ENCODE peak calls at places on chromosome 4, in four cellular contexts. V is GM12878, R is K562, S is HepG2. F is an unnamed sample.

GRCh38 chr4:40327340-40327739 is 7.8 kb upstream of the CHRNA9 start:
- DNase-seq in V (no peak), R (no peak), S (no peak), F (no peak)

GRCh38 chr4:73446336-73446938 is 10.4 kb downstream of the AFP start:
- DNase-seq in V (no peak), R (peak; percentile 48), S (peak; percentile 78), F (peak; percentile 10)

GRCh38 chr4:150126201-150126879 is 48.1 kb downstream of the DCLK2 start:
- DNase-seq in V (no peak), R (no peak), S (no peak), F (no peak)

GRCh38 chr4:6217716-6218381 is 17.5 kb upstream of the JAKMIP1 start:
- DNase-seq in V (peak; percentile 45), R (no peak), S (no peak), F (no peak)

GRCh38 chr4:145907363-145907762 is 31.3 kb downstream of the ZNF827 start:
- DNase-seq in V (no peak), R (no peak), S (no peak), F (no peak)

GRCh38 chr4:56764775-56765174 is 56.7 kb downstream of the SPINK2 start:
- DNase-seq in V (no peak), R (no peak), S (no peak), F (no peak)

GRCh38 chr4:27397886-27398285 is 537.2 kb downstream of the STIM2 start:
- DNase-seq in V (no peak), R (no peak), S (no peak), F (no peak)

GRCh38 chr4:119103263-119103662 is 32.4 kb upstream of the MYOZ2 start:
- DNase-seq in V (no peak), R (no peak), S (peak; percentile 31), F (peak; percentile 96)

GRCh38 chr4:4625488-4625887 is 83.6 kb upstream of the STX18 start:
- DNase-seq in V (no peak), R (no peak), S (no peak), F (no peak)

GRCh38 chr4:81757706-81758105 is 286.0 kb upstream of the RASGEF1B start:
- DNase-seq in V (no peak), R (no peak), S (no peak), F (no peak)

GRCh38 chr4:139555705-139556070 is 331 bp downstream of the SETD7 start:
- DNase-seq in V (no peak), R (no peak), S (no peak), F (no peak)

GRCh38 chr4:22574880-22575279 is 59.0 kb upstream of the ADGRA3 start:
- DNase-seq in V (no peak), R (no peak), S (no peak), F (no peak)

GRCh38 chr4:186104895-186105720 is 604 bp downstream of the FAM149A start:
- DNase-seq in V (no peak), R (no peak), S (no peak), F (no peak)

GRCh38 chr4:24488399-24489164 is 95.8 kb downstream of the DHX15 start:
- DNase-seq in V (peak; percentile 5), R (peak; percentile 86), S (peak; percentile 44), F (peak; percentile 67)

GRCh38 chr4:1283711-1284110 is 6.0 kb upstream of the MAEA start:
- DNase-seq in V (no peak), R (no peak), S (no peak), F (no peak)

GRCh38 chr4:125836597-125837195 is 521.9 kb downstream of the FAT4 start:
- DNase-seq in V (no peak), R (no peak), S (no peak), F (no peak)

DNA sequence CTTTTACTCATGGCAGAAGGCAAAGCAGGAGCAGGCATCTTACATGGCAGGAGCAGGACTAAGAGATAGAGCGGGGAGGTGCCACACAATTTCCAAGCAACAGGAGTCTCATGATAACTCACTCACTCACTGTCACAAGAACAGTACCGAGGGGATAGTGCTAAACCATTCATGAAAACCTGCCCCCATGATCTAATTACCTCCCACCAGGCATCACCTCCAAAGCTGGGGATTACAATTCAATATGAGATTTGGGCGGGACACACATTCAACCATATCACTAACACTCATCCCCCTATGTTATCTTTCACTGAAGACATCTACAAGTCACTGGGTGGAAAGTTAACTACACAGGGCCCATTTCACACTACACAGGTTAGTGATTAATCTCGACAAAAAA is 25.4 kb upstream of the GLRB start:
- DNase-seq in V (no peak), R (no peak), S (no peak), F (no peak)
- TF ChIP-seq KDM1A in V (no peak), R (no peak), S (no peak), F (no peak)

GRCh38 chr4:153112071-153112460 is 92.2 kb upstream of the TRIM2 start:
- DNase-seq in V (no peak), R (no peak), S (no peak), F (no peak)
- TF ChIP-seq MYC in V (no peak), R (no peak), S (no peak), F (no peak)

GRCh38 chr4:114782842-114783595 is 184.4 kb downstream of the UGT8 start:
- DNase-seq in V (no peak), R (no peak), S (no peak), F (no peak)
- TF ChIP-seq KDM1A in V (no peak), R (no peak), S (no peak), F (no peak)

GRCh38 chr4:138405934-138406567 is 163.9 kb upstream of the SLC7A11 start:
- DNase-seq in V (peak; percentile 42), R (no peak), S (no peak), F (no peak)

GRCh38 chr4:138406881-138407280 is 164.7 kb upstream of the SLC7A11 start:
- DNase-seq in V (no peak), R (no peak), S (no peak), F (no peak)

GRCh38 chr4:138409670-138410069 is 167.5 kb upstream of the SLC7A11 start:
- DNase-seq in V (no peak), R (no peak), S (no peak), F (no peak)

GRCh38 chr4:138405439-138405838 is 163.3 kb upstream of the SLC7A11 start:
- DNase-seq in V (peak; percentile 46), R (no peak), S (no peak), F (no peak)

GRCh38 chr4:138407329-138407728 is 165.2 kb upstream of the SLC7A11 start:
- DNase-seq in V (no peak), R (no peak), S (no peak), F (no peak)
- TF ChIP-seq MYC in V (no peak), R (no peak), S (no peak), F (no peak)

DNA sequence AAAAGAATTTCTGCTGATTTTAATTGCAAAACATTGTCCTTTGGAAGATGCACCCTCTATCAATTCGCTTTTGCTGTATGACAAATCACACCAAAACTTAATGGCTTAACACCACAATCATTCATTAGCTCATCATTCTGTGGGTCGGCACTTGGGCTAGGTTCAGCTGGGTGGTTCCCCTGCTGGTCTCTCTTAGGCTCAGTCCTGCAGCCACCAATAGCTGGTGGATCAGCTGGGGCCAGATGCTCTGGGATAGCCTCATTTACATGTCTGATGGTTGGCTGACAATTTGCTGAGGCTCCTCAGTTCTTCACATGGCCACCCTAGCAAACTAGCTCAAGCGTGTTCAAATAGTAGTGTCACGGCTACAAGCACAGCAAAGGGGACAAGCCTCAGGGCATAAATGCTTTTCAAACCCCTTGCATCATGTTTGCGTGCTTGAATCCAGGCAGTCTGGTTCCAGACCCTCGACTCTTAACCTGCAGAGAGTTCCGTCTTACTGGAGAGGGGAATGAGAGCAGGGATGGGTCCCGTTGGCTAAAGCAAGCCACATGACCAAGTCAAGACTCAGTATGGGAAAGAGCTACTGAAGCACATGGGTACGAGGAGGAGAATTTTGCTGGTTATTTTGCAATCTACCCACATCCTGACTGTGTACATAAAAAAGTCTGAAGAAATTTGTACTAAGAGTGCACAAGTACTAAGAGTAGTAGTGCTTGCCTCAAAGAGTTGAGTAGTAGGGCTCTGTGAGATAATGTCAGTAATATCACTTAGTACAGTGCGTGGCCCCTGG is 7.5 kb upstream of the ACSL1 start:
- DNase-seq in V (no peak), R (no peak), S (no peak), F (no peak)
- TF ChIP-seq KDM1A in V (no peak), R (no peak), S (no peak), F (no peak)

DNA sequence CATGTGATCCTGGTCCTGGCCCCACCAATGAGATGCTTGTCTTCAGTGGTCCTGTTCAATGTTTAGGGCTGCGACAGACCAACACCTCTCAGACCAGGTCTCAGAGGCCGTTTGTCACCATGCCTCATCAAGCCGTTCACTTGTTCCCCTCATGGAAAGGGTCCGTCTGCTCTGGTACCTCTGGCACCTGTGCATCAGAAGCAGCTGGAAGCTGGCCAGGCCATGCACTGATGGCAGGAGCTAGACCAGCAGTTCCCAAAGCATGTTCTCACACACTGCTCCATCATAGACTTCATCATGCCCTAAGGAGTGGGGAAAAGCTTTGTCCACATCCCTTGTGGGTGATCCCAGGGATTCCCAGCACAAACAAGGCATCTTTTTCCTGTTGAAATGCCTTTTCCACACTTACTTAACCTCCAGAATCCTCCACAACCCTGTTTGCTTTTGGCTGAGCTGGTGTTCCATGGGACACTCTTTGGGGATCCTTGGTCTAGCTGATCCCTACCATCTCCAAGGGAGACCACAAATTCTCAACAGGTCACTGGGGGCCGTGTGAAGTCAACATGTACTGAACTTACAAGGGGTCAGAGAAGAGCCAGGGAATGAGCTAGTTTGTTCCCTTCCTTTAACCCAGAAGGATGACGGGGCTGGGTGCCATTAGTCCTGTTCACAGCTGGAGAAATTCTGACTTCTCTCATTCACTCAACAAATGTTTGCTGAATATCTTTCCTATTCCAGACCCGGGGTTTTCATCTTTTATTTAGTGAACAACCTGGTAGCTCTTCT is 21.8 kb downstream of the SH3TC1 start:
- DNase-seq in V (no peak), R (no peak), S (no peak), F (no peak)
- TF ChIP-seq MYC in V (no peak), R (no peak), S (no peak), F (no peak)

DNA sequence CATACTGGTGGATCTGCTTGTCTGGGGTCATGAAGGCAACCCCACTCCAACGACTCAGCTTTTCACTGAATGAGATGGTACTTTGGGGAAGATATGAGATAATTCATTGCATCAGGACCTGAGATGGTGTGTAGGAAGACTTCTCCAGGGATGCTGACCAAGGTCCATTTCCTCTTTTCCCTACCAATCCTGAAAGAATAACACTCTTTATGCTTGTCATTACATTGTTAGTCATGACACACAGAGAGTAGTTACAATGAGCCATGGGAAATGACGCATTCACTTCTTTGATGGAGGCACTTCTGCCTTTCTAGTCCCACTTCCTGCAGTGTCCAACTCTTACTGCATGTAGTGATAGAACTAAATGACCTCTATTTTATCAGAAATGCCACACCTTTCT is 58.6 kb downstream of the AREG start:
- DNase-seq in V (no peak), R (no peak), S (peak; percentile 8), F (no peak)
- TF ChIP-seq KDM1A in V (no peak), R (no peak), S (no peak), F (no peak)

F was measured in A549.